ENCODE peak calls at places on chromosomes 13 and 19, in five cellular contexts. L is heart right ventricle; D is ovary; K is CD8-positive, alpha-beta T cell; Y is GM23248. G is an unnamed sample.

GRCh38 chr19:15249912-15250634 is 17.8 kb upstream of the EPHX3 start:
- DNase-seq in Y (peak), K (no peak), L (peak), D (peak), G (no peak)

GRCh38 chr13:91922969-91923592 is 524.7 kb downstream of the GPC5 start:
- DNase-seq in L (no peak), D (no peak), Y (no peak), K (no peak), G (no peak)

GRCh38 chr13:98961204-98962105 is 16.4 kb downstream of the DOCK9 start:
- DNase-seq in Y (peak), D (no peak), K (no peak), L (no peak), G (no peak)

GRCh38 chr19:49422407-49423277 is 599 bp downstream of the PTH2 start:
- DNase-seq in Y (peak), D (no peak), L (peak), K (no peak), G (no peak)

GRCh38 chr19:14342809-14343208 is 38.4 kb upstream of the ADGRE5 start:
- DNase-seq in Y (no peak), D (no peak), L (no peak), K (no peak), G (no peak)

GRCh38 chr19:43763473-43763939 is 8.7 kb upstream of the SMG9 start:
- DNase-seq in Y (peak), L (no peak), K (no peak), D (no peak), G (no peak)

GRCh38 chr13:94548382-94549240 is 47.3 kb downstream of the TGDS start:
- DNase-seq in L (peak), D (peak), Y (peak), K (no peak), G (no peak)

GRCh38 chr19:21838646-21839045 is 2.7 kb upstream of the ZNF43 start:
- DNase-seq in K (no peak), Y (no peak), D (no peak), L (no peak), G (no peak)

GRCh38 chr19:56088454-56089215 is 32.5 kb downstream of the ZNF787 start:
- DNase-seq in L (no peak), K (no peak), Y (no peak), D (peak), G (no peak)

GRCh38 chr19:9149976-9150375 is 9.8 kb downstream of the ZNF317 start:
- DNase-seq in D (no peak), L (no peak), Y (no peak), K (no peak), G (no peak)

GRCh38 chr13:107642841-107643240 is 572.5 kb downstream of the LIG4 start:
- DNase-seq in K (no peak), L (no peak), D (no peak), Y (no peak), G (no peak)

GRCh38 chr19:47296036-47296435 is 13.6 kb upstream of the C5AR1 start:
- DNase-seq in D (peak), L (peak), Y (peak), K (peak), G (peak)

GRCh38 chr19:38514812-38515633 is 81.5 kb downstream of the RYR1 start:
- DNase-seq in K (peak), L (peak), D (peak), Y (peak), G (peak)

GRCh38 chr13:83221256-83221655 is 661.0 kb downstream of the SLITRK1 start:
- DNase-seq in K (no peak), Y (peak), L (no peak), D (no peak), G (no peak)

GRCh38 chr19:40603719-40604646 is 2.8 kb downstream of the LTBP4 start:
- DNase-seq in D (peak), L (peak), K (peak), Y (peak), G (peak)

DNA sequence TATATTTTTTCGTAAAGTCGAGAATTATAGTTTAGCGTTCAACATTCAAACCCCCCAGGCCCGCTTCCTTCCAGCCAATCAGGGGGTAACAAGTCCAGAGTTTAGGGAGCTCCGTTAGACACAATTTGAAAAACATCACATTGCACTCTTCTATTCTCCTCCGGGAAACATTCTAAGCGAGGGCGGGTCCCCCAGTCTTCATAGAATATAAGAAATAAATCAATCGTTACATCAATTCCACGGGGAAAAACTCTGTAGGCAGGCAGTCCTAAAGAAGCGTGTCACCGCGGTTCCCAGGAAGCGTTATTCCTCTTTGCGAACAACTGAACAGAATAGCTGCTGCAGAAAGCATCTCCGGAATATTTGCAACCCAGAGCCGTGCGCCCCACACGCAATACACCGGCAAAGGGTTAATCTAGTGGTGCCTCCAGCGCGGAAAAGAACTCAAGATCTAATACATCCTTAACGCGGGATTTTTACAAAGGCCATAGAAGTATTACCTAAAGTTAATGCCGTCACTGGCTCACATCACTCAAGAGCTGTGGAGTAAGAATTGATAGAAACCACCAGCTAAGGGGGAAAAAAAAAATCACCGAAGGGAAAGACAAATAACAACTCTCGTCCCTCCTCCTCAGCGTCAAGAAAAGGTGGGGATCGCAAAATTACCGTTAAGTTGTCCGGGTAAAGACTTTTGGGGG is 65.1 kb downstream of the KCNRG start:
- DNase-seq in L (no peak), K (no peak), Y (peak), D (no peak), G (peak)
- H3K27ac ChIP-seq in L (peak), K (peak), Y (peak), D (peak), G (peak)

GRCh38 chr13:40776681-40777165 is 5.7 kb upstream of the MRPS31 start:
- DNase-seq in D (no peak), Y (peak), L (no peak), K (peak), G (peak)
- H3K27ac ChIP-seq in D (no peak), Y (no peak), L (no peak), K (peak), G (peak)

GRCh38 chr13:110287031-110287828 is 19.7 kb downstream of the COL4A1 start:
- DNase-seq in D (no peak), Y (no peak), K (no peak), L (no peak), G (no peak)
- H3K27ac ChIP-seq in D (no peak), Y (no peak), K (no peak), L (peak), G (no peak)

GRCh38 chr13:39035799-39036198 is 2.1 kb downstream of the PROSER1 start:
- DNase-seq in D (no peak), K (no peak), L (no peak), Y (peak), G (no peak)
- H3K27ac ChIP-seq in D (no peak), K (no peak), L (no peak), Y (no peak), G (peak)

GRCh38 chr19:19372656-19373416 is 32.6 kb upstream of the GATAD2A start:
- DNase-seq in L (peak), Y (peak), D (no peak), K (peak), G (peak)
- H3K27ac ChIP-seq in L (peak), Y (peak), D (no peak), K (peak), G (peak)

GRCh38 chr19:17326595-17326966 is 8.1 kb downstream of the ANO8 start:
- DNase-seq in Y (no peak), D (no peak), L (no peak), K (no peak), G (no peak)

GRCh38 chr19:17327068-17327653 is 7.5 kb downstream of the ANO8 start:
- DNase-seq in D (no peak), Y (no peak), K (no peak), L (no peak), G (no peak)

GRCh38 chr19:17325133-17325532 is 9.5 kb downstream of the ANO8 start:
- DNase-seq in L (no peak), Y (no peak), K (no peak), D (no peak), G (no peak)

GRCh38 chr19:17324357-17325114 is 10.1 kb downstream of the ANO8 start:
- DNase-seq in K (no peak), L (no peak), Y (no peak), D (no peak), G (peak)

GRCh38 chr19:17325881-17326594 is 8.6 kb downstream of the ANO8 start:
- DNase-seq in L (no peak), Y (no peak), D (no peak), K (no peak), G (no peak)
- H3K27ac ChIP-seq in L (no peak), Y (no peak), D (no peak), K (no peak), G (no peak)

DNA sequence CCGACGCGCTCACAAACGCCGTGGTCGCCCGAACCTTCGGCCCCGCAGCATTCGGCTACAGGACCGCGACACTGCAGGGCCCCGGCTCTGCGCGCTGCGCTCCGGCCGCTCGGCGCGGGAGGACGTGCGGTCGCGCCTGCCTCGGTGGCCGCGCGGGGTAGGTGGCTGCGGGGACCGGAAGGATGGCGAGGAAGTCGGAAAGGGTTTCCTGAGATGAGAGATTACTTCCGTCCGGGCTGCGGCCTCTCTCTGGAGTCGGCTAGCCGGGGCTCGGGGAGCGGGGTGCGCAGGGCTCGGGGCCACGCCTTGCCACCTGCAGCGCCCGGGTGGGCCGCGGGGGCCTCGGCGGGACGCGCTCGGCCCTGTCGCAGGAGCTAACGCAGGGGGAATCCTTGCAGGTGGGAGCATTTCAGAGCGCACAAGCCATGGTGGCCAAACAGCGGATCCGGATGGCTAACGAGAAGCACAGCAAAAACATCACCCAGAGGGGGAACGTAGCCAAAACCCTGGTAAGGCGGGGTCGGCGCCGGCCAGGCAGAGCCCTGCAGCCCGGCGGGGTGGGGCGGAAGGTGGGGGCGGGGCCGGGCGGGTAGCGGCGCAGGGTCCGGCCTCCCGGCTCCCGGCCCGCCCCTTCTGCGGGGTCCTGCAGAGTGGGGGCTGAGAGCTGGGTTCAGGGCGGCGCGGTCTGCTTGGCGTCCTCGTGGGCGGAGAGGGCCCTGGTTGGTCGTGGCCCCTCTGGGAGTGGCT is at the start of gene SERP2:
- DNase-seq in K (no peak), Y (peak), L (peak), D (peak), G (no peak)
- H3K27ac ChIP-seq in K (no peak), Y (no peak), L (peak), D (peak), G (no peak)

DNA sequence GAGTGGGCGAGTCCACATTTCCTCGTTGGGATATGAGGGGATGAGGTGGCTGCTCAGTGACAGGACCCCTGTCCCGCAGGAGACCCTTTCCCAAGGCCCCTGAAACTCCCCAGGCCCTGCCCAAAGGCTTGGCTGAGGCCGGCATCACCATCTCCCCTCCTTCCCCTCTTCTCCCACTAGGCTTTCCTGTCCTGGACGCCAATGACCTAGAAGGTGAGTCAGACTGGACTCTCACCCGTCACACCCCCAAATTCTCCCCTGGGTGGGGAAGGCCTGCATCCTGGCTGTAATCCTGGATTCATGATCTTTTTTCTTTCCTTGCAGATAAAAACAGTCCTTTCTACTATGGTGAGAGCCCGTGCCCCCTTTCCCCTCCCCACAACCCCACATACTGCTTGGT is 5.3 kb downstream of the FXYD3 start:
- DNase-seq in K (no peak), D (no peak), Y (peak), L (no peak), G (no peak)
- H3K27ac ChIP-seq in K (no peak), D (no peak), Y (peak), L (no peak), G (no peak)